ENCODE peak calls at places on chromosomes 6 and 20, in six cellular contexts. F is NCI-H345, W is NCI-H2081, K is nephron progenitor cell, U is HuH-7, A is fibroblast of gingiva. N is an unnamed sample.

GRCh38 chr20:43926287-43926686 is 11.6 kb downstream of the TOX2 start:
- DNase-seq in A (no peak), K (no peak), W (no peak), U (no peak), F (no peak), N (no peak)

GRCh38 chr6:89970609-89971337 is 76.5 kb downstream of the GJA10 start:
- DNase-seq in W (peak), F (peak), A (peak), K (peak), U (peak), N (no peak)

GRCh38 chr6:13262302-13263006 is 65.9 kb downstream of the TBC1D7 start:
- DNase-seq in K (no peak), U (no peak), F (no peak), A (no peak), W (no peak), N (no peak)

GRCh38 chr6:150363733-150364132 is 5.1 kb upstream of the IYD start:
- DNase-seq in A (no peak), U (no peak), F (no peak), K (no peak), W (no peak), N (no peak)

GRCh38 chr20:3980260-3981131 is 34.9 kb downstream of the RNF24 start:
- DNase-seq in F (no peak), A (peak), W (peak), U (peak), K (no peak), N (no peak)

GRCh38 chr20:4041748-4042411 is 26.5 kb upstream of the RNF24 start:
- DNase-seq in A (peak), U (peak), K (no peak), F (no peak), W (no peak), N (no peak)

GRCh38 chr6:30793521-30794194 is 49.3 kb upstream of the IER3 start:
- DNase-seq in A (peak), U (no peak), W (no peak), K (no peak), F (no peak), N (no peak)

GRCh38 chr6:72522735-72523141 is 99.1 kb upstream of the KCNQ5 start:
- DNase-seq in F (peak), W (peak), A (no peak), U (peak), K (peak), N (no peak)

GRCh38 chr6:138572200-138572875 is 73.0 kb upstream of the NHSL1 start:
- DNase-seq in W (peak), U (peak), A (peak), F (peak), K (peak), N (peak)

GRCh38 chr6:67045076-67045475 is 1338.0 kb upstream of the EYS start:
- DNase-seq in A (peak), K (no peak), W (no peak), F (no peak), U (no peak), N (no peak)

GRCh38 chr6:71544906-71545305 is 256.3 kb downstream of the OGFRL1 start:
- DNase-seq in A (no peak), U (no peak), F (no peak), K (no peak), W (no peak), N (no peak)

GRCh38 chr20:63653041-63653973 is at the start of gene STMN3:
- DNase-seq in K (peak), F (peak), U (peak), W (peak), A (peak), N (peak)

GRCh38 chr6:76026101-76026500 is 46.4 kb downstream of the IMPG1 start:
- DNase-seq in U (no peak), K (peak), F (no peak), W (no peak), A (no peak), N (no peak)

GRCh38 chr6:148709577-148709976 is 37.3 kb upstream of the UST start:
- DNase-seq in K (no peak), F (no peak), A (no peak), U (no peak), W (no peak), N (no peak)

GRCh38 chr6:32189082-32189741 is 790 bp downstream of the PBX2 start:
- DNase-seq in A (no peak), K (no peak), F (no peak), W (no peak), U (no peak), N (no peak)

GRCh38 chr6:35051997-35052583 is 89.0 kb downstream of the TCP11 start:
- DNase-seq in A (no peak), U (no peak), K (no peak), F (no peak), W (no peak), N (no peak)

GRCh38 chr20:58510921-58511320 is 4.3 kb downstream of the APCDD1L start:
- DNase-seq in A (no peak), W (no peak), K (no peak), F (no peak), U (no peak), N (no peak)

GRCh38 chr20:62289898-62290297 is 12.9 kb upstream of the ADRM1 start:
- DNase-seq in K (no peak), A (no peak), W (no peak), U (no peak), F (no peak), N (no peak)

GRCh38 chr6:15351631-15352030 is 105.8 kb downstream of the JARID2 start:
- DNase-seq in F (no peak), A (peak), K (no peak), U (no peak), W (no peak), N (no peak)

GRCh38 chr6:43455034-43455747 is at the start of gene DLK2:
- DNase-seq in A (no peak), F (peak), W (peak), U (peak), K (peak), N (no peak)

GRCh38 chr6:104955491-104955890 is 1.4 kb upstream of the LIN28B start:
- DNase-seq in A (no peak), K (peak), W (no peak), U (no peak), F (no peak), N (no peak)

GRCh38 chr20:15654208-15654649 is 919.0 kb downstream of the KIF16B start:
- DNase-seq in A (peak), U (peak), W (peak), K (peak), F (peak), N (peak)

GRCh38 chr20:822651-823325 is 10.7 kb upstream of the FAM110A start:
- DNase-seq in K (no peak), A (no peak), U (no peak), F (no peak), W (no peak), N (no peak)

GRCh38 chr6:117817499-117817898 is 89.6 kb upstream of the SLC35F1 start:
- DNase-seq in W (no peak), K (no peak), U (no peak), F (no peak), A (no peak), N (no peak)

GRCh38 chr20:63735859-63736718 is at the start of gene LIME1:
- DNase-seq in U (no peak), K (no peak), F (no peak), A (no peak), W (no peak), N (no peak)